ENCODE peak calls at places on chromosomes 7 and 10, in nine cellular contexts. G is keratinocyte; O is central memory CD4-positive, alpha-beta T cell; J is stimulated activated CD4-positive, alpha-beta T cell treated with anti-CD3 and anti-CD28 coated beads, Interleukin-4, amount 100 ng/mL, for 24 hours; F is C1 segment of cervical spinal cord; I is H54; R is neural progenitor cell; X is dorsolateral prefrontal cortex; D is NCI-H345. K is an unnamed sample.

GRCh38 chr7:116426428-116427156 is 72.9 kb upstream of the CAV2 start:
- DNase-seq in G (peak), O (no peak), J (no peak), F (no peak), I (peak), R (no peak), X (no peak), D (no peak), K (no peak)

GRCh38 chr7:44134943-44135628 is 6.0 kb downstream of the MYL7 start:
- DNase-seq in G (no peak), O (no peak), J (no peak), F (no peak), I (no peak), R (no peak), X (no peak), D (no peak), K (no peak)

GRCh38 chr7:44534501-44534900 is 6.6 kb downstream of the NPC1L1 start:
- DNase-seq in G (no peak), O (no peak), J (peak), F (no peak), I (peak), R (peak), X (no peak), D (peak), K (peak)

GRCh38 chr10:12921163-12921562 is 80.3 kb downstream of the CCDC3 start:
- DNase-seq in G (no peak), O (no peak), J (no peak), F (no peak), I (no peak), R (no peak), X (no peak), D (no peak), K (no peak)

GRCh38 chr7:1220000-1220726 is 12.5 kb upstream of the UNCX start:
- DNase-seq in G (no peak), O (no peak), J (no peak), F (no peak), I (no peak), R (no peak), X (no peak), D (no peak), K (no peak)

GRCh38 chr10:115849197-115849596 is 423.8 kb downstream of the GFRA1 start:
- DNase-seq in G (no peak), O (no peak), J (no peak), F (no peak), I (no peak), R (no peak), X (no peak), D (no peak), K (no peak)

GRCh38 chr7:84666668-84667067 is 472.1 kb upstream of the SEMA3A start:
- DNase-seq in G (no peak), O (no peak), J (no peak), F (no peak), I (no peak), R (no peak), X (no peak), D (no peak), K (no peak)

GRCh38 chr7:29341156-29341555 is 146.6 kb downstream of the CHN2 start:
- DNase-seq in G (no peak), O (no peak), J (no peak), F (no peak), I (no peak), R (no peak), X (no peak), D (no peak), K (no peak)

GRCh38 chr10:35854661-35855060 is 212.6 kb upstream of the FZD8 start:
- DNase-seq in G (no peak), O (no peak), J (no peak), F (no peak), I (no peak), R (no peak), X (no peak), D (no peak), K (no peak)

GRCh38 chr10:128568491-128568890 is 442.3 kb upstream of the MKI67 start:
- DNase-seq in G (no peak), O (no peak), J (no peak), F (no peak), I (no peak), R (no peak), X (no peak), D (no peak), K (no peak)

GRCh38 chr10:111139567-111139966 is 62.7 kb downstream of the ADRA2A start:
- DNase-seq in G (no peak), O (no peak), J (no peak), F (no peak), I (no peak), R (no peak), X (no peak), D (no peak), K (no peak)

GRCh38 chr7:143490719-143491306 is 13.1 kb downstream of the TAS2R41 start:
- DNase-seq in G (no peak), O (no peak), J (no peak), F (no peak), I (no peak), R (peak), X (no peak), D (peak), K (peak)

GRCh38 chr10:125162181-125162906 is 2.0 kb upstream of the CTBP2 start:
- DNase-seq in G (no peak), O (no peak), J (no peak), F (no peak), I (no peak), R (peak), X (no peak), D (no peak), K (peak)

GRCh38 chr7:159310457-159311171 is 165.9 kb upstream of the VIPR2 start:
- DNase-seq in G (no peak), O (no peak), J (no peak), F (no peak), I (no peak), R (no peak), X (no peak), D (no peak), K (no peak)

GRCh38 chr7:117034851-117035462 is 81.7 kb downstream of the ST7 start:
- DNase-seq in G (no peak), O (no peak), J (no peak), F (no peak), I (no peak), R (no peak), X (no peak), D (peak), K (no peak)

GRCh38 chr10:86945361-86946214 is 11.8 kb downstream of the MMRN2 start:
- DNase-seq in G (no peak), O (no peak), J (peak), F (no peak), I (no peak), R (peak), X (peak), D (peak), K (peak)

GRCh38 chr7:2003931-2004812 is 228.6 kb downstream of the MAD1L1 start:
- DNase-seq in G (no peak), O (no peak), J (no peak), F (no peak), I (no peak), R (no peak), X (peak), D (no peak), K (peak)

GRCh38 chr7:4791101-4791737 is 15.8 kb downstream of the AP5Z1 start:
- DNase-seq in G (no peak), O (no peak), J (no peak), F (no peak), I (no peak), R (no peak), X (no peak), D (no peak), K (no peak)

GRCh38 chr7:131011976-131012375 is 278.0 kb upstream of the KLF14 start:
- DNase-seq in G (no peak), O (peak), J (no peak), F (no peak), I (no peak), R (no peak), X (no peak), D (no peak), K (no peak)

GRCh38 chr7:74173074-74173473 is 1.1 kb upstream of the EIF4H start:
- DNase-seq in G (no peak), O (no peak), J (no peak), F (no peak), I (no peak), R (no peak), X (no peak), D (no peak), K (peak)

GRCh38 chr10:4661572-4662255 is 164.3 kb upstream of the AKR1E2 start:
- DNase-seq in G (no peak), O (no peak), J (no peak), F (no peak), I (no peak), R (no peak), X (no peak), D (peak), K (no peak)

GRCh38 chr7:70506463-70506862 is 625.5 kb upstream of the GALNT17 start:
- DNase-seq in G (no peak), O (no peak), J (no peak), F (no peak), I (no peak), R (peak), X (no peak), D (no peak), K (peak)

GRCh38 chr10:119449210-119449584 is 93.3 kb downstream of the RGS10 start:
- DNase-seq in G (no peak), O (no peak), J (no peak), F (no peak), I (no peak), R (no peak), X (no peak), D (no peak), K (no peak)

GRCh38 chr7:46478046-46478445 is 557.0 kb upstream of the IGFBP3 start:
- DNase-seq in G (no peak), O (no peak), J (no peak), F (no peak), I (peak), R (no peak), X (no peak), D (no peak), K (no peak)

GRCh38 chr7:16502303-16502702 is 24.3 kb upstream of the LRRC72 start:
- DNase-seq in G (no peak), O (no peak), J (no peak), F (no peak), I (no peak), R (no peak), X (no peak), D (no peak), K (no peak)